ENCODE peak calls at places on chromosomes 7 and 10, in four cellular contexts. F is H1, E is HCT116, Q is SK-N-SH. U is an unnamed sample.

GRCh38 chr7:132075573-132075972 is 500.7 kb downstream of the PLXNA4 start:
- DNase-seq in E (no peak), F (no peak), Q (no peak), U (no peak)

GRCh38 chr10:38600696-38601095 is 506.6 kb downstream of the ZNF37A start:
- DNase-seq in Q (no peak), F (no peak), E (no peak), U (no peak)

GRCh38 chr7:157355784-157356511 is 19.1 kb downstream of the DNAJB6 start:
- DNase-seq in F (no peak), Q (peak), E (no peak), U (no peak)

GRCh38 chr7:51024867-51025266 is 242.2 kb upstream of the GRB10 start:
- DNase-seq in E (no peak), Q (no peak), F (peak), U (no peak)

GRCh38 chr10:21368728-21369425 is 156.6 kb downstream of the SKIDA1 start:
- DNase-seq in E (no peak), Q (no peak), F (no peak), U (no peak)

GRCh38 chr10:22623624-22624263 is 90.6 kb downstream of the PIP4K2A start:
- DNase-seq in Q (no peak), E (no peak), F (no peak), U (no peak)

GRCh38 chr7:6392712-6393666 is 54.8 kb downstream of the DAGLB start:
- DNase-seq in F (no peak), E (peak), Q (no peak), U (no peak)

GRCh38 chr7:38932509-38933168 is 23.6 kb upstream of the VPS41 start:
- DNase-seq in Q (peak), E (peak), F (peak), U (peak)

GRCh38 chr7:85041599-85042216 is 145.1 kb downstream of the SEMA3D start:
- DNase-seq in Q (peak), F (peak), E (peak), U (no peak)

GRCh38 chr10:93287775-93288174 is 194.4 kb downstream of the MYOF start:
- DNase-seq in Q (no peak), E (no peak), F (no peak), U (no peak)

GRCh38 chr7:116340201-116340847 is 130.0 kb downstream of the TES start:
- DNase-seq in F (no peak), E (no peak), Q (no peak), U (no peak)

GRCh38 chr10:110176122-110176521 is 31.3 kb upstream of the MXI1 start:
- DNase-seq in Q (no peak), E (no peak), F (no peak), U (no peak)

GRCh38 chr7:90092467-90092866 is 61.8 kb upstream of the STEAP1 start:
- DNase-seq in E (no peak), F (no peak), Q (no peak), U (no peak)

GRCh38 chr10:5434017-5434753 is 21.8 kb downstream of the NET1 start:
- DNase-seq in F (no peak), Q (peak), E (peak), U (no peak)

GRCh38 chr10:125844673-125845300 is 21.4 kb downstream of the BCCIP start:
- DNase-seq in F (no peak), Q (no peak), E (no peak), U (no peak)

GRCh38 chr7:79664884-79665676 is 211.6 kb upstream of the MAGI2 start:
- DNase-seq in E (no peak), Q (no peak), F (no peak), U (no peak)

GRCh38 chr10:62380002-62380401 is 5.8 kb downstream of the ZNF365 start:
- DNase-seq in Q (no peak), E (peak), F (no peak), U (no peak)

GRCh38 chr7:149856-150636 is 42.3 kb upstream of the FAM20C start:
- DNase-seq in E (no peak), Q (peak), F (peak), U (no peak)

GRCh38 chr7:1549357-1550004 is 6.5 kb downstream of the TMEM184A start:
- DNase-seq in E (no peak), F (no peak), Q (no peak), U (no peak)

GRCh38 chr10:93186631-93187030 is 112.9 kb downstream of the CYP26A1 start:
- DNase-seq in F (no peak), E (no peak), Q (no peak), U (no peak)

GRCh38 chr10:133438711-133439273 is 14.4 kb upstream of the SPRN start:
- DNase-seq in F (no peak), E (peak), Q (peak), U (no peak)

GRCh38 chr10:52955337-52955736 is 182.8 kb upstream of the MBL2 start:
- DNase-seq in E (no peak), Q (no peak), F (no peak), U (no peak)

GRCh38 chr10:133142523-133143199 is 17.4 kb upstream of the KNDC1 start:
- DNase-seq in F (no peak), E (no peak), Q (no peak), U (no peak)

GRCh38 chr7:85237721-85238120 is 50.9 kb upstream of the SEMA3D start:
- DNase-seq in E (no peak), Q (no peak), F (no peak), U (no peak)

GRCh38 chr7:67267914-67268313 is 271.3 kb downstream of the TYW1 start:
- DNase-seq in F (no peak), Q (no peak), E (no peak), U (no peak)

GRCh38 chr7:48097511-48098231 is 8.6 kb downstream of the UPP1 start:
- DNase-seq in Q (no peak), F (no peak), E (no peak), U (no peak)

GRCh38 chr10:133241501-133242205 is 4.0 kb downstream of the VENTX start:
- DNase-seq in F (no peak), E (no peak), Q (no peak), U (no peak)

GRCh38 chr10:62817763-62818425 is 1.7 kb upstream of the EGR2 start:
- DNase-seq in Q (peak), E (peak), F (no peak), U (no peak)

GRCh38 chr7:111096997-111097396 is 6.1 kb downstream of the LRRN3 start:
- DNase-seq in Q (no peak), F (no peak), E (no peak), U (no peak)

GRCh38 chr7:8114175-8114574 is 145.6 kb downstream of the GLCCI1 start:
- DNase-seq in Q (no peak), F (no peak), E (no peak), U (no peak)

GRCh38 chr7:41915861-41916260 is 213.0 kb upstream of the INHBA start:
- DNase-seq in E (no peak), Q (no peak), F (no peak), U (no peak)

GRCh38 chr10:128124813-128125403 is 1.3 kb downstream of the MKI67 start:
- DNase-seq in Q (peak), F (no peak), E (no peak), U (no peak)

GRCh38 chr10:128125416-128125943 is 743 bp downstream of the MKI67 start:
- DNase-seq in Q (peak), F (no peak), E (no peak), U (no peak)

GRCh38 chr10:128123853-128124252 is 2.4 kb downstream of the MKI67 start:
- DNase-seq in F (no peak), Q (no peak), E (no peak), U (no peak)

GRCh38 chr10:128128582-128128981 is 2.4 kb upstream of the MKI67 start:
- DNase-seq in F (no peak), Q (no peak), E (no peak), U (no peak)

GRCh38 chr10:128125944-128126764 is at the start of gene MKI67:
- DNase-seq in F (peak), Q (peak), E (peak), U (peak)
- H3K27ac ChIP-seq in F (peak), Q (peak), E (peak), U (no peak)

GRCh38 chr10:104286939-104287338 is 18.0 kb downstream of the GSTO2 start:
- DNase-seq in Q (no peak), F (no peak), E (no peak), U (no peak)

GRCh38 chr10:104293021-104293420 is 24.0 kb downstream of the GSTO2 start:
- DNase-seq in F (no peak), Q (no peak), E (no peak), U (no peak)

GRCh38 chr10:104288355-104288754 is 19.4 kb downstream of the GSTO2 start:
- DNase-seq in Q (no peak), E (no peak), F (no peak), U (no peak)

GRCh38 chr10:104293781-104294321 is 24.9 kb downstream of the GSTO2 start:
- DNase-seq in Q (no peak), F (no peak), E (no peak), U (no peak)

GRCh38 chr10:104291439-104291951 is 22.5 kb downstream of the GSTO2 start:
- DNase-seq in F (peak), Q (peak), E (peak), U (no peak)
- H3K9ac ChIP-seq in F (no peak), Q (no peak), E (no peak), U (no peak)

GRCh38 chr7:27188666-27189559 is 3.9 kb upstream of the HOXA11 start:
- DNase-seq in E (no peak), Q (no peak), F (peak), U (no peak)
- TF ChIP-seq POLR2AphosphoS5 in E (no peak), Q (no peak), F (no peak), U (no peak)

DNA sequence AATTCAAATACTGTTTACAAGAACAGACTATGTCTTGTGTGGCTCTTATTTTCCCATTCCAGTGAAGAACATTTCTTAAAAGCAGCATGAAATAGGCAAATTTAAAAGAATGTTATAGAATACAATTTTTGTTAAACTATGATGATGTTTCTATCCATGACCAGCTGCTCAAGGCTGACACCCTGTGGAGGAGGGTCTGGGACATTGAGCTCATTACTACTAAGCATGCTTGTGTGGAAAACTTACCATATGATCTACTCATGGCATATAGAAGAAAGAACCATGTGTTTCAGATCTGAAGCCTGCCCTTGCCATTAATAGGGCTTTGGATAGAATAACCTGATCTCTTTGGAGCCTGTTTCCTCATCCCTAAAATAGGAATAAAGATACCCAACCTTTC is 125.0 kb downstream of the FOXP2 start:
- DNase-seq in E (peak), F (no peak), Q (no peak), U (no peak)
- H3K27ac ChIP-seq in E (no peak), F (no peak), Q (no peak), U (no peak)

DNA sequence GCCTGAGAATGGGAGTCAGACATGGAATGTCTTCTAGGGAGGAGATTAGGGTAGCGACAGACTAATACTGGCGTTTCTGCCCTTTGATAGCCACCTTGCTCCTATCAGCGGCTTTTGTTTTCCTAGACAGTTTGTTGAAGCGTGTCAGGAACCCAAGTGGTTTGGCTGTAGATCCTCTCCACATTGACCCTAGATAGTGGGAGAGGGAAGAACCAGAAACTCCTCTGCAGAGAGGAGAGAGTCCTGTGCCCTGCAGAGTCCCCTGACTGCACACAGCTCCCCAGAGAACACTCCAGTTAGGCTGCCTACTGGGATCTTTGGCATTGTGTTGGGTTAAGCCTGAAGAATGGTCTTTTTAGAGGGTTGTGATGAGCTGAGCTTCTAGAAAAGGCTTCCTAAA is 2.4 kb downstream of the MEPCE start:
- DNase-seq in Q (no peak), F (no peak), E (no peak), U (no peak)
- H3K9ac ChIP-seq in Q (peak), F (no peak), E (peak), U (peak)

GRCh38 chr10:6794441-6794840 is 214.4 kb upstream of the PRKCQ start:
- DNase-seq in F (no peak), E (no peak), Q (no peak), U (no peak)
- TF ChIP-seq POLR2AphosphoS5 in F (no peak), E (no peak), Q (no peak), U (no peak)